ENCODE peak calls at places on chromosome 1, in four cellular contexts. W is HepG2, F is K562, Q is H1. P is an unnamed sample. For H3K9me3 and H3K27me3, the result is how much of the 10 kb centered on the place peaks cover.

GRCh38 chr1:117367769-117368059 is 465 bp downstream of the MAN1A2 start:
- DNase-seq in W (no peak), F (no peak), Q (no peak), P (no peak)

GRCh38 chr1:77273891-77274290 is 7.9 kb upstream of the AK5 start:
- DNase-seq in W (no peak), F (no peak), Q (no peak), P (no peak)

GRCh38 chr1:218711884-218712674 is 366.9 kb downstream of the TGFB2 start:
- DNase-seq in W (no peak), F (no peak), Q (no peak), P (peak)

GRCh38 chr1:17673335-17674075 is 81.6 kb upstream of the ACTL8 start:
- DNase-seq in W (no peak), F (no peak), Q (no peak), P (no peak)

GRCh38 chr1:227886503-227886961 is 61.2 kb downstream of the WNT9A start:
- DNase-seq in W (no peak), F (no peak), Q (peak), P (no peak)

GRCh38 chr1:24364975-24365678 is 46.0 kb downstream of the GRHL3 start:
- DNase-seq in W (no peak), F (peak), Q (no peak), P (peak)

GRCh38 chr1:226563666-226564065 is 15.1 kb downstream of the STUM start:
- DNase-seq in W (no peak), F (no peak), Q (no peak), P (no peak)

GRCh38 chr1:226737819-226738420 is 1.2 kb downstream of the ITPKB start:
- DNase-seq in W (no peak), F (no peak), Q (peak), P (peak)

GRCh38 chr1:181061891-181062777 is 26.4 kb upstream of the IER5 start:
- DNase-seq in W (no peak), F (no peak), Q (no peak), P (no peak)

GRCh38 chr1:18635833-18636671 is 5.4 kb downstream of the PAX7 start:
- DNase-seq in W (no peak), F (no peak), Q (peak), P (no peak)

GRCh38 chr1:55536466-55536865 is 321.3 kb upstream of the USP24 start:
- DNase-seq in W (no peak), F (no peak), Q (no peak), P (no peak)

GRCh38 chr1:224067621-224068457 is 46.1 kb upstream of the FBXO28 start:
- DNase-seq in W (no peak), F (no peak), Q (no peak), P (peak)

GRCh38 chr1:95730986-95731385 is 497.0 kb downstream of the RWDD3 start:
- DNase-seq in W (no peak), F (no peak), Q (no peak), P (no peak)

GRCh38 chr1:24984800-24985552 is 54.9 kb upstream of the RUNX3 start:
- DNase-seq in W (no peak), F (no peak), Q (no peak), P (no peak)

GRCh38 chr1:180542113-180542512 is 16.7 kb upstream of the OVAAL start:
- DNase-seq in W (no peak), F (no peak), Q (no peak), P (no peak)

DNA sequence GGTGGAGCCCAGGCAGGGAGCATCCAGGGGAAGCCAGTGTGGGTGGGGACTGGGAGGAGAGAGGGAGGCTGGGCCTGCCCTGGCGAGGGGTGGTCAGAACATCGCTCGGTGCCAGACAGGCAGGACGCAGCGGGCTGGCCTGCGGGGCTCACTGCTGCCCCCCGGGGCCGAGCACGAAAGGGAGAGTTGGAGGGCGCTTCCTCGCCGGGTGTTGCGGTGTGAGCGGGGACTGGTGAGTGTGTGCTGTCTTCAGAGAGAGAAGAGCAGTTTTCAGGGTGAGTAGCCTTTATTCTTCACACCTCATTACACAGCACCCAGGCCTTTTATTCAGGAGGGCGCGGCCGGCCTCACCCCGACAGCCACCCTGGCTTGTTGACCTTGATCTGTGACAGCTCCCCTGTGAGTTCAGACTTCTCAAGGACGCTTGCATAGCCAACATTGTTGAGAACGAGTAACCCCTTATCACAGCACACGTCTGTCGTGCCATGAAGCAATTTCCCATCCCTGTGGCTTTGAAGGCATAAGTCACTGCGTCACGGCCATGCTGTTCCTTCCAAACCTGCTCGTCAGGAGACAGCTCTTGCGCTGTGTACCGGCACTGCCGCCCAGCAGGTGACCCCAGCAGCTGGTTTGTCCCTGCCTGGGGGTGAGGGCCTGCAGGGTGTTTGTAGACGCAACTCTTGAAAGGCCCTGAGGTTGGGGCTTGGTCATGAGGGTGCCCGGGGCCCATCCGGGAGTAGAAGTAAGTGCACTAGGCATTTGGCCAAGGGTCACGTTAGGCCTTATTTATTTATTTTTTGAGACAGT is 54.6 kb downstream of the PRKCZ start:
- DNase-seq in W (peak), F (peak), Q (no peak), P (no peak)
- TF ChIP-seq JUN in W (no peak), F (no peak), Q (no peak), P (no peak)

GRCh38 chr1:4631321-4631720 is 23.1 kb upstream of the AJAP1 start:
- DNase-seq in W (no peak), F (no peak), Q (no peak), P (no peak)
- H3K9me3 ChIP-seq in W (under half), F (under half), Q (under half), P (under half)

GRCh38 chr1:99661780-99662179 is 15.9 kb downstream of the PALMD start:
- DNase-seq in W (no peak), F (no peak), Q (no peak), P (no peak)
- H3K27me3 ChIP-seq in W (under half), F (under half), Q (under half), P (under half)

GRCh38 chr1:153217212-153217611 is at the start of gene PRR9:
- DNase-seq in W (no peak), F (no peak), Q (no peak), P (no peak)
- TF ChIP-seq JUN in W (no peak), F (no peak), Q (no peak), P (no peak)

GRCh38 chr1:3029991-3030662 is 8.9 kb downstream of the ACTRT2 start:
- DNase-seq in W (no peak), F (no peak), Q (no peak), P (no peak)
- H3K9me3 ChIP-seq in W (under half), F (under half), Q (half or more), P (under half)

GRCh38 chr1:151972533-151973270 is 21.0 kb downstream of the S100A10 start:
- DNase-seq in W (no peak), F (peak), Q (no peak), P (peak)

GRCh38 chr1:151970128-151970527 is 23.5 kb downstream of the S100A10 start:
- DNase-seq in W (no peak), F (no peak), Q (no peak), P (no peak)

GRCh38 chr1:151968058-151968457 is 25.6 kb downstream of the S100A10 start:
- DNase-seq in W (peak), F (no peak), Q (peak), P (peak)

GRCh38 chr1:151968791-151969399 is 24.8 kb downstream of the S100A10 start:
- DNase-seq in W (no peak), F (no peak), Q (no peak), P (no peak)

GRCh38 chr1:151970641-151971040 is 23.0 kb downstream of the S100A10 start:
- DNase-seq in W (no peak), F (peak), Q (no peak), P (no peak)
- H3K27me3 ChIP-seq in W (under half), F (under half), Q (under half), P (under half)

DNA sequence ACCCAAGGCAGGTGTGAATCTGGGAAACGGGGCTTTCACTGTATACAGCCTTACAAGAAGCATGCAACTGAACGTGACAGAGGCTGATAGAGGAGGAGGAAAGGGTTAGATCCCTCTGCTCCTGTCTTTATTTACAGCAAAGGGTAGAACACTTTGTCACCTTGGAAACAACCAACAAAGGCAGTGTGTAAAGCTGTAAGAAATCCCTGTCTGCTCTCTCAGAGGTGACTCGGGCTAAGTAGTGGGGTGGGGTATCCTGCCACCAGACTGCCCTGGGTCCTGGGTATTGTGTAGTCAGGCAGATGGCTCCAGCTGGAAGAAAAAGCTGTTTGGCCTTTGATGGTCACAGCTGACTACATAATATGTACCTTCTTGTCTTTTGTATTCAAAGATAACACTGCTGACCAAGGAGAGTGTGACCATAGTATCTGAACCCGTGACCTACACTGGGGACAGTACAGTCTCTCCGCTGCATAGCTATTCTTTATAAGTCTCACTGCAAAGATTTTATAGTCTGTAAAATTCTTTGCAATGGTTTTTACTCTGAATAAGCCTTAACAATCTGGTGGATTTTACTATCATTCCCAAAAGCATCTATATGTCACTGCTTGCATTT is 22.1 kb upstream of the POU2F1 start:
- DNase-seq in W (no peak), F (no peak), Q (no peak), P (no peak)
- TF ChIP-seq JUN in W (no peak), F (no peak), Q (no peak), P (no peak)

GRCh38 chr1:2917284-2917683 is 104.0 kb upstream of the ACTRT2 start:
- DNase-seq in W (no peak), F (no peak), Q (no peak), P (no peak)
- H3K9me3 ChIP-seq in W (under half), F (under half), Q (half or more), P (under half)